ENCODE peak calls at places on chromosomes 4 and X, in eight cellular contexts. G is spleen; R is neural progenitor cell; M is CD4-positive, CD25-positive, alpha-beta regulatory T cell; F is IMR-90; B is astrocyte; O is heart right ventricle; Z is transverse colon. U is an unnamed sample.

GRCh38 chrX:38879631-38880220 is 78.5 kb downstream of the MID1IP1 start:
- DNase-seq in G (peak; percentile 78), R (no peak), M (no peak), F (no peak), B (no peak), O (peak; percentile 29), Z (peak; percentile 46), U (peak; percentile 66)

GRCh38 chrX:147927220-147927619 is 15.5 kb downstream of the FMR1 start:
- DNase-seq in G (no peak), R (no peak), M (no peak), F (no peak), B (no peak), O (no peak), Z (no peak), U (no peak)

GRCh38 chr4:159137176-159137575 is 34.3 kb downstream of the RAPGEF2 start:
- DNase-seq in G (no peak), R (peak; percentile 24), M (no peak), F (no peak), B (no peak), O (no peak), Z (peak; percentile 27), U (no peak)

GRCh38 chrX:136896121-136896914 is 15.8 kb upstream of the RBMX start:
- DNase-seq in G (no peak), R (no peak), M (no peak), F (peak; percentile 53), B (peak; percentile 31), O (no peak), Z (no peak), U (no peak)

GRCh38 chrX:29617276-29617675 is 598.1 kb upstream of the MAGEB2 start:
- DNase-seq in G (no peak), R (no peak), M (no peak), F (peak; percentile 69), B (peak; percentile 11), O (no peak), Z (no peak), U (no peak)

GRCh38 chr4:153170407-153170806 is 33.8 kb upstream of the TRIM2 start:
- DNase-seq in G (no peak), R (peak; percentile 36), M (no peak), F (no peak), B (no peak), O (no peak), Z (no peak), U (no peak)

GRCh38 chr4:132683957-132684356 is 465.1 kb upstream of the PCDH10 start:
- DNase-seq in G (no peak), R (peak; percentile 10), M (no peak), F (no peak), B (no peak), O (no peak), Z (no peak), U (no peak)

GRCh38 chr4:136484996-136485395 is 1047.3 kb downstream of the PCDH18 start:
- DNase-seq in G (no peak), R (no peak), M (no peak), F (no peak), B (peak; percentile 18), O (no peak), Z (no peak), U (no peak)

GRCh38 chrX:11239230-11239629 is 54.0 kb upstream of the AMELX start:
- DNase-seq in G (no peak), R (no peak), M (no peak), F (peak; percentile 77), B (peak; percentile 58), O (no peak), Z (no peak), U (no peak)

GRCh38 chr4:18846313-18846712 is 824.8 kb upstream of the LCORL start:
- DNase-seq in G (no peak), R (no peak), M (no peak), F (no peak), B (no peak), O (no peak), Z (no peak), U (no peak)

GRCh38 chr4:148442830-148443549 is 776 bp upstream of the NR3C2 start:
- DNase-seq in G (peak; percentile 90), R (no peak), M (no peak), F (no peak), B (no peak), O (peak; percentile 28), Z (peak; percentile 42), U (peak; percentile 75)

GRCh38 chr4:23333946-23334878 is 555.6 kb downstream of the PPARGC1A start:
- DNase-seq in G (no peak), R (peak; percentile 54), M (peak; percentile 67), F (peak; percentile 71), B (peak; percentile 100), O (peak; percentile 7), Z (no peak), U (no peak)

GRCh38 chrX:19863237-19864223 is 23.9 kb downstream of the SH3KBP1 start:
- DNase-seq in G (no peak), R (no peak), M (no peak), F (peak; percentile 29), B (peak; percentile 5), O (no peak), Z (no peak), U (no peak)

GRCh38 chr4:7358100-7358735 is 76.5 kb downstream of the PSAPL1 start:
- DNase-seq in G (no peak), R (no peak), M (no peak), F (peak; percentile 93), B (peak; percentile 93), O (peak; percentile 71), Z (no peak), U (peak; percentile 76)

GRCh38 chr4:164614999-164615398 is 138.9 kb upstream of the SMIM31 start:
- DNase-seq in G (no peak), R (no peak), M (no peak), F (no peak), B (peak; percentile 50), O (no peak), Z (no peak), U (no peak)

GRCh38 chrX:18422325-18422724 is 3.1 kb upstream of the CDKL5 start:
- DNase-seq in G (no peak), R (no peak), M (no peak), F (peak; percentile 94), B (peak; percentile 80), O (no peak), Z (no peak), U (no peak)

GRCh38 chr4:120709986-120710385 is 212.5 kb downstream of the PRDM5 start:
- DNase-seq in G (no peak), R (no peak), M (no peak), F (peak; percentile 70), B (peak; percentile 57), O (no peak), Z (no peak), U (no peak)

GRCh38 chr4:159103406-159104131 is 690 bp downstream of the RAPGEF2 start:
- DNase-seq in G (peak; percentile 92), R (peak; percentile 78), M (peak; percentile 49), F (peak; percentile 23), B (no peak), O (peak; percentile 70), Z (peak; percentile 58), U (peak; percentile 75)

GRCh38 chrX:41634284-41634683 is 54.5 kb upstream of the GPR34 start:
- DNase-seq in G (no peak), R (no peak), M (no peak), F (peak; percentile 45), B (peak; percentile 50), O (no peak), Z (no peak), U (no peak)

GRCh38 chr4:84722720-84723119 is 139.8 kb downstream of the CDS1 start:
- DNase-seq in G (no peak), R (no peak), M (no peak), F (no peak), B (no peak), O (no peak), Z (no peak), U (no peak)
- H3K36me3 ChIP-seq in G (peaks cover 75% of the 10 kb centered on the region), R (peaks cover 9% of the 10 kb centered on the region), M (no peaks in the 10 kb centered on the region), F (peaks cover 16% of the 10 kb centered on the region), B (peaks cover 17% of the 10 kb centered on the region), O (peaks cover 59% of the 10 kb centered on the region), Z (no peaks in the 10 kb centered on the region), U (peaks cover 16% of the 10 kb centered on the region)

DNA sequence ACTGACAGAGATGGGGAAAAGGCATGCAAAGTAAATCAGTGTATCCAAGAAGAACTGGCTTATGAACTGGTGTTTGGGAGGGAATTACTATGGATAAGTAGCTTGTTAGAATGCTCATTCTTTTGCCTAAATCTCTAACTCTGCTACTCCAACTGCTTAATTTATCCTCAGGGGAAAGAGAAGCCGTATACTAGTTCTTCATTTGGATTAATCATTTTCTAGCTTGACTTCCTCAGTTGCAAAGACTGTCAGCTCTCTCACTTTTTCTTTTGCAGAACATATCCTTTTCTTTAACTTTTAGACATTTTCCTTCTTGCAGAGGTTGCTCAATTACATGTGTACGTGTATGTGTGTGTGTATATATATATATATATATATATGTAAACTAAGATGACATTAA is 21.9 kb downstream of the GPRIN3 start:
- DNase-seq in G (no peak), R (no peak), M (no peak), F (no peak), B (no peak), O (no peak), Z (no peak), U (no peak)
- H3K4me1 ChIP-seq in G (peaks cover 95% of the 10 kb centered on the region), R (no peaks in the 10 kb centered on the region), M (peaks cover 92% of the 10 kb centered on the region), F (no peaks in the 10 kb centered on the region), B (no peaks in the 10 kb centered on the region), O (peaks cover 46% of the 10 kb centered on the region), Z (peaks cover 13% of the 10 kb centered on the region), U (no peaks in the 10 kb centered on the region)

DNA sequence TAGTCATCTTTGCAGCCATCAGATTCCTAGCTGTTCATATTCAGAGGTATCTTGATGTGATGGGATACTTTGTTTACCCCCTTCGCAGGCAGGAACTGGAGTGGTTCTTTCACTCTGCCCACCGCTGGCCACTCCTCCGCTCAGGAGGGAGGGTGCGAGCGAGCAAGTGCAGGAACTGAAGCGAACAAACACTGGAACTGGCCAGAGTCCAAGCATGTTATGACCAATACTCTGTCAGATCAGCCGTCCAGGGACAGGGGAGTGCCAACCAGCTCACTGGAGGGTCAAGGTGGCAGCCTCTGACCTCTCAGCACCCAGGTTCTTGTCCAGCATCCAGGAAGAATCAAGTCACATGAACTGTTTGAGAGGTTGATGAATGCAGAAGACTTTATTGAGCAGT is 18.0 kb upstream of the MANBA start:
- DNase-seq in G (no peak), R (no peak), M (no peak), F (no peak), B (no peak), O (no peak), Z (peak; percentile 64), U (no peak)
- H3K27ac ChIP-seq in G (no peak overlapping the region), R (no peak overlapping the region), M (no peak overlapping the region), F (no peak overlapping the region), B (no peak overlapping the region), O (no peak overlapping the region), Z (no peak overlapping the region), U (no peak overlapping the region)

GRCh38 chr4:1317177-1318045 is 27.7 kb downstream of the MAEA start:
- DNase-seq in G (peak; percentile 51), R (no peak), M (no peak), F (no peak), B (no peak), O (no peak), Z (no peak), U (no peak)

GRCh38 chr4:1316537-1317168 is 27.0 kb downstream of the MAEA start:
- DNase-seq in G (no peak), R (no peak), M (no peak), F (no peak), B (no peak), O (no peak), Z (no peak), U (no peak)

GRCh38 chr4:1318046-1318375 is 28.3 kb downstream of the MAEA start:
- DNase-seq in G (peak; percentile 64), R (no peak), M (no peak), F (no peak), B (no peak), O (no peak), Z (no peak), U (no peak)

GRCh38 chr4:1315306-1315705 is 25.6 kb downstream of the MAEA start:
- DNase-seq in G (no peak), R (no peak), M (no peak), F (no peak), B (no peak), O (no peak), Z (no peak), U (no peak)

GRCh38 chr4:1315838-1316536 is 26.3 kb downstream of the MAEA start:
- DNase-seq in G (no peak), R (no peak), M (no peak), F (no peak), B (no peak), O (no peak), Z (no peak), U (no peak)
- H3K36me3 ChIP-seq in G (peaks cover 94% of the 10 kb centered on the region), R (no peaks in the 10 kb centered on the region), M (peaks cover 68% of the 10 kb centered on the region), F (peaks cover 55% of the 10 kb centered on the region), B (peaks cover 6% of the 10 kb centered on the region), O (peaks cover 82% of the 10 kb centered on the region), Z (no peaks in the 10 kb centered on the region), U (peaks cover 48% of the 10 kb centered on the region)

U was measured in sigmoid colon.